ENCODE peak calls at places on chromosomes 12 and 14, in ten cellular contexts. Z is GM06990, L is AG04450, M is left lung, D is heart left ventricle, T is testis, R is hepatocyte, C is cardiac muscle cell, W is right lobe of liver, K is lung. F is an unnamed sample. For H3K27me3, the result is how much of the 10 kb centered on the place peaks cover.

GRCh38 chr12:104653730-104654328 is 197.1 kb downstream of the CHST11 start:
- DNase-seq in K (no peak), T (no peak), M (no peak), W (no peak), L (no peak), C (no peak), R (no peak), Z (no peak), D (no peak), F (no peak)

GRCh38 chr14:31127690-31128089 is 79.9 kb downstream of the HECTD1 start:
- DNase-seq in R (peak), T (no peak), D (no peak), C (no peak), Z (peak), L (no peak), W (no peak), M (no peak), K (no peak), F (no peak)

GRCh38 chr12:40711121-40711520 is 18.9 kb downstream of the CNTN1 start:
- DNase-seq in W (no peak), T (no peak), M (no peak), R (no peak), C (no peak), Z (peak), K (no peak), D (no peak), L (no peak), F (no peak)

GRCh38 chr12:64318605-64319004 is 72.0 kb downstream of the C12orf56 start:
- DNase-seq in L (no peak), K (no peak), C (peak), R (peak), M (no peak), T (no peak), W (no peak), Z (peak), D (no peak), F (no peak)

GRCh38 chr12:19886805-19887105 is 447.5 kb downstream of the AEBP2 start:
- DNase-seq in M (no peak), K (no peak), C (no peak), Z (no peak), R (no peak), T (no peak), L (no peak), D (no peak), W (no peak), F (no peak)

GRCh38 chr12:95083938-95084337 is 10.5 kb upstream of the NR2C1 start:
- DNase-seq in W (no peak), K (no peak), T (peak), D (no peak), Z (no peak), C (peak), R (peak), L (peak), M (no peak), F (no peak)

GRCh38 chr12:95788637-95789036 is 1.9 kb downstream of the NTN4 start:
- DNase-seq in T (no peak), D (no peak), R (no peak), Z (no peak), L (no peak), C (peak), W (no peak), M (no peak), K (no peak), F (no peak)

GRCh38 chr14:105056303-105056831 is 8.9 kb downstream of the GPR132 start:
- DNase-seq in W (no peak), M (peak), K (no peak), D (no peak), C (no peak), R (peak), L (no peak), Z (no peak), T (no peak), F (no peak)

GRCh38 chr12:49567302-49567610 is 686 bp downstream of the MCRS1 start:
- DNase-seq in K (no peak), M (peak), W (no peak), R (no peak), D (no peak), L (no peak), Z (no peak), C (no peak), T (no peak), F (no peak)

GRCh38 chr14:95535226-95536021 is 574 bp downstream of the GLRX5 start:
- DNase-seq in Z (peak), M (peak), K (no peak), T (peak), R (peak), C (no peak), L (no peak), W (peak), D (no peak), F (no peak)

GRCh38 chr12:101685121-101685520 is 12.3 kb upstream of the CHPT1 start:
- DNase-seq in R (no peak), C (no peak), L (no peak), W (no peak), M (no peak), D (no peak), K (no peak), Z (no peak), T (no peak), F (no peak)

GRCh38 chr14:65803886-65804285 is 391.4 kb downstream of the FUT8 start:
- DNase-seq in D (no peak), K (no peak), W (no peak), L (no peak), C (no peak), R (no peak), M (no peak), Z (no peak), T (no peak), F (no peak)

GRCh38 chr12:69092137-69092536 is 147.2 kb upstream of the CPSF6 start:
- DNase-seq in W (no peak), T (no peak), L (no peak), R (no peak), M (no peak), K (no peak), D (no peak), Z (no peak), C (no peak), F (no peak)

GRCh38 chr12:108798551-108799221 is 58.7 kb downstream of the SSH1 start:
- DNase-seq in Z (no peak), L (no peak), W (no peak), K (no peak), R (no peak), T (no peak), M (peak), D (peak), C (peak), F (no peak)

GRCh38 chr12:263574-263973 is 938 bp upstream of the SLC6A13 start:
- DNase-seq in M (no peak), W (no peak), R (no peak), T (no peak), L (no peak), C (no peak), Z (no peak), D (no peak), K (no peak), F (no peak)
- H3K27me3 ChIP-seq in M (half or more), W (under half), R (under half), T (under half), L (under half), C (under half), Z (under half), D (under half), K (under half), F (under half)

DNA sequence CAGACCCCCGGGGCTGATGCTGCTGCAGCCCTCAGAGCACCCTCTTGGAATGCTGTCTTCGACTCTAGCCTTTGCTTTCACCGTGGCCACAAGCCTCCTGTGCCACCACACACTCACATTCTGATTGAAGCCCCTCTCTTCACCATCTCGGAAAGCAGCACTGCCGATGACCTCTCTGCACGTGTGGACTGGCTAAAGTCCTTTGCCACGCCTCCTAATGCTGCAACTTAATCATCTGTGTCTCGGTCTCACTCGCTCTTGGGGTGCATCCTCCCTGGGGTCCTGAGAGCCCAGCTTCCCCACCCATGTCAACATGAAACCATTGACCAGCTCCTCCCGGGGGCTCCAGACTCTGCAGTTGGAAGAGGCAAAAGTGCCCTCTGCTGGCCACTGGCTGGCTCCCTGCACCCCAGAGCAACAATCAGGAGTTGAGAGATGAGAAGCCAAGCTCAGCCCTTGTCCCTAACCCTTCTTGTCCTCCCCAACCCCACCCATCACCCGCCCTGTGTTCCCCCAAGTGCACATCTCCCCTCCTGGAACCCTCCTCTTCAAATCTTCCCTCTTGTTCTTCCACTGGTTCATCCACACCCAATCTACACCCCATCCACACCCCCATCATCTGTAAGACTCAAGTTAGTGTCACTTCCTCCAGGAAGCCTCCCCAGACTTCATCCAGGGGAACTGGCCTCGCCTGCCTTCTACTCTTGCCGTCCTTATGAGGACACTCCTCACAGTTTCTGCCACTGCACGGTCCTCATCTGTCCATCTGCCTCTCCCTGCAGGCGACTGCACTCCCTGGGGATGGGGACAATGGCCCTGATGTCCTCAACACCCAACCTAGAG is 23.6 kb upstream of the FAM181A start:
- DNase-seq in D (no peak), K (no peak), R (peak), Z (no peak), M (no peak), W (no peak), L (no peak), T (peak), C (no peak), F (no peak)
- TF ChIP-seq CTCF in D (no peak), K (no peak), R (peak), Z (peak), M (no peak), W (peak), L (peak), T (no peak), C (peak), F (no peak)

GRCh38 chr14:56002876-56003625 is 115.2 kb upstream of the PELI2 start:
- DNase-seq in M (no peak), R (no peak), C (no peak), L (no peak), K (no peak), T (no peak), W (no peak), Z (peak), D (no peak), F (no peak)

GRCh38 chr14:56002316-56002715 is 115.9 kb upstream of the PELI2 start:
- DNase-seq in D (no peak), Z (no peak), L (no peak), T (no peak), C (no peak), M (no peak), W (no peak), K (no peak), R (peak), F (no peak)

GRCh38 chr14:56004323-56004722 is 113.9 kb upstream of the PELI2 start:
- DNase-seq in W (no peak), K (no peak), C (no peak), Z (no peak), M (no peak), D (no peak), L (no peak), R (no peak), T (no peak), F (no peak)

GRCh38 chr14:56005580-56006053 is 112.6 kb upstream of the PELI2 start:
- DNase-seq in C (peak), W (no peak), K (no peak), M (no peak), Z (no peak), R (peak), D (no peak), L (peak), T (no peak), F (no peak)

GRCh38 chr14:56004807-56005579 is 113.2 kb upstream of the PELI2 start:
- DNase-seq in K (no peak), C (peak), T (peak), M (no peak), R (peak), W (no peak), D (peak), L (peak), Z (peak), F (no peak)
- H3K4me3 ChIP-seq in K (no peak), C (no peak), T (peak), M (no peak), R (no peak), W (no peak), D (peak), L (peak), Z (no peak), F (peak)

DNA sequence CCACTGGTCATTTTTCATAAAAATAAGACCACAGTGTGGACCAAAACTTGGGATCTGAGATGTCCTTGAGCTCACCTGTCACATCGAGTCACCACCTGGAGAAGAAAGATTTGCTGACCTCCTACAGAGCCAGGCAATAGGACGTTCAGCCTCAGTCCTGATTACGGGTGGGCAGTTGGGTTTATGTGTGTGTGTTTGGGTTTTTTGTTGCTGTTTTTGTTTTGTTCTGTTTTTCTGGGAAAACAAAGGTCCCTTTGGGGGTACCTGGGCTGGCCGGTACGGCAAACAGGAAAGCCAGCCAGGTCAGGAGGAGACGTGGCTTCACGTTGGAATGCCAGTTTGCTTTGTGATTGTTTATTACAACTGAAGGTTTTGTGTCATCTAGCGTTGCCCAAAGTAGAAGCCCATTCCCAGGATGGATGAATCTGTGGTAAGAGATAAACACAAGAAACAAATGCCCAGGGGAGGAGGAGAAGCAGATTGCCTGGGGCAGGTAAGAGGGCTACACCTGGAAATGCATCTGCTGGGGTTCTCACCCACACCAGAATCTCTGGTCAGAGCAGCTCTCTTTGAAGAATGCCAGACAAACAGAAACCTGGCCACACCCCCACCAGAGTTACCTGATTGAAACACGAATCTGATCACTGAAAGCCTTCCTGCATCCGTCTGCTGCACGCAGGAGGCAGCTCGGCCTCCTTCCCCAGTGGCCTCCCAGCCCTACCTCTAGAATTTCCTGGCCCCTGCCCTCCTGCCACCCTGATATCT is 100.1 kb upstream of the DIO3 start:
- DNase-seq in M (no peak), K (no peak), T (no peak), D (no peak), W (peak), Z (no peak), C (no peak), L (no peak), R (no peak), F (no peak)
- H3K27me3 ChIP-seq in M (half or more), K (under half), T (under half), D (half or more), W (under half), Z (under half), C (half or more), L (under half), R (under half), F (half or more)

GRCh38 chr14:78758333-78758732 is 588.2 kb downstream of the NRXN3 start:
- DNase-seq in R (peak), C (peak), Z (no peak), D (no peak), T (peak), K (no peak), W (no peak), M (no peak), L (no peak), F (no peak)
- TF ChIP-seq CTCF in R (peak), C (peak), Z (peak), D (no peak), T (peak), K (no peak), W (peak), M (no peak), L (peak), F (no peak)

DNA sequence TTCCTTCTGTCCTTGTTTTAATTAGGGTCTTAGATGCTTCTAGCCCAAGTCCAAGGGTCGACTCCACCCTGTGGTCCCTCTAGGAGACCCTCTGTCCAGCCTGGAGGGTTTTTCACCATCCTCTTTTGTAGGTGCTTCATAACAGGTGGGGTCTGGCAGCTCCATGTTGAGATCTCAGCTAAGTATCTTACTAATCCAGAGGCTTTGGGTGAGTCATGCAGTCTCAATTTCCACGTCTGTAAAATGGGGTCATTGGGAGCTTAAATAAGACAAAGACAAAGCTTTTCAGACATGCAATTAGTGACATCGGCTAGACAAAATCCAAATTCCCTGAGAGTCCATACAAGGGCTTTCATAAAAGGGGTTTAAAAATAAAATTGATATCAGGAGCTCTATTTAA is 3.2 kb downstream of the HSPB8 start:
- DNase-seq in Z (no peak), W (no peak), T (no peak), L (no peak), D (no peak), C (no peak), M (no peak), R (no peak), K (no peak), F (no peak)
- H3K4me3 ChIP-seq in Z (no peak), W (no peak), T (no peak), L (no peak), D (peak), C (peak), M (peak), R (no peak), K (peak), F (peak)

GRCh38 chr14:92322516-92322915 is 449 bp upstream of the SLC24A4 start:
- DNase-seq in D (no peak), T (no peak), C (no peak), L (no peak), R (no peak), K (no peak), W (no peak), M (no peak), Z (no peak), F (no peak)
- H3K27me3 ChIP-seq in D (half or more), T (under half), C (half or more), L (half or more), R (half or more), K (under half), W (under half), M (half or more), Z (under half), F (half or more)

GRCh38 chr12:53213348-53213747 is 6.3 kb upstream of the ITGB7 start:
- DNase-seq in M (peak), C (peak), L (no peak), D (peak), T (peak), Z (peak), K (peak), W (peak), R (peak), F (peak)

GRCh38 chr12:53210843-53211242 is 3.8 kb upstream of the ITGB7 start:
- DNase-seq in R (no peak), D (no peak), K (no peak), M (no peak), W (no peak), T (no peak), Z (no peak), C (no peak), L (no peak), F (no peak)

GRCh38 chr12:53212931-53213330 is 5.9 kb upstream of the ITGB7 start:
- DNase-seq in L (no peak), D (no peak), T (no peak), W (no peak), R (no peak), Z (no peak), M (no peak), K (no peak), C (no peak), F (no peak)

GRCh38 chr12:53214221-53214620 is 7.2 kb upstream of the ITGB7 start:
- DNase-seq in L (no peak), Z (no peak), K (no peak), W (no peak), D (peak), M (no peak), T (no peak), C (no peak), R (no peak), F (no peak)

DNA sequence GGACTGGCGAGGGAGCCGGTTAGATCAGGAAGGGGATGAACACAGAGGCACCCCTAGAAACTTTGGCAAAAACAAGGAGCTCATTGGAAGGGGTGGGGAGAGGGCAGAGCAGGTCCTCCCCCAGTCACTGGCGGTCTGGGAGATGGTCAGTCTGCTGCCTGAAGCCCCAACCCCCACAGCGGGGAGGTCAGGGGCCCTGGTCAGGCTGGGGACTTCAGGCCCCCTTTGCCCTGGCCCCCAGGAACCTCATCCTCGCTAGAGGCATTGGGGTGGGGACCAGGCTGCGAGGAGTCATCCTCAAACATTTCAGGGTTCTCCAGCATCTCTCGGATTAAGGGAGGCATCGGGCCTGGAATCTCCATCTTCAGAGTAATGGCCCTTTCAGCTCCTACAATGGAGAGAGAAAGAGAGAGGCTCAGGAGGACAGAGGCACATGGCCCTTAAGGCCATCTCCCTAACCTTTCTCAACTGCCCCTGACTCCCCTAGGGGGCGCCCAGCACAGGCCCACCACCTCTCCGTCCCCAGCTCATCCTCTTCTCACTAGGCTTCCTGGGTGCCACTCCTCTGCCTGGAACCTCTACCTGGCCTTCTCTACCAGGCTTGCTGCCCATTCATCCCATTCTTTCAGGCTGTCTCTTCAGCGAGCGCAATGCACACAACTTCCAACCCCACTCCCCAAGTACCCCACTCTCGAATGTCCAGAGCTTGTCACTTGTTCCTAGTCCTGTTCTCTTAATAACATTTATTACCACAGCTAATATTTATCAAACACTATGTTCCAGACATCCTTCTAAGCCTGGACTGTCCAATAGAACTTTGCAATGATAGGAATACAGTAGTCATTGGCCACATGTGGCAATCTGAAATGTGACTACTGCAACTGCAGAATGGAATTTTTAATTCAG is 4.7 kb upstream of the ITGB7 start:
- DNase-seq in K (no peak), D (no peak), Z (no peak), C (no peak), L (no peak), W (no peak), M (no peak), R (no peak), T (no peak), F (no peak)
- TF ChIP-seq CTCF in K (no peak), D (peak), Z (peak), C (peak), L (peak), W (peak), M (no peak), R (peak), T (no peak), F (no peak)

DNA sequence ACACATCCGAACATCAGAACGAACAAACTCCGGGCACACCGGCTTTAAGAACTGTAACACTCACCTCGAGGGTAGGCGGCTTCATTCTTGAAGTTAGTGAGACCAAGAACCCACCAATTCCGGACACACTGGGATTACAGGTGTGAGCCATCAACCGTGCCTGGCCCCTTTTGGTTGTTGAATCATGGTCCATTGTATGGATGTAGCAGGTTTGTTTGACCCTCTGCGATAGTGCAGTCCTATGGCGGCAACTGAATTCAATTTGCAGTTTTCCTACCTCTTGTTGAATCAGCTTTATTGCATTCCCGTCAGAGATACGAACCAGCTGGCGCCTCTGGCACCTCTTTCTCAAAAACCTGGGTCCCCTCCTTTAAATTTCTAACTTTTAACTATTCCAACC is 261.3 kb downstream of the PCNX1 start:
- DNase-seq in W (no peak), L (no peak), R (no peak), T (no peak), Z (no peak), D (no peak), C (no peak), K (no peak), M (no peak), F (no peak)
- H3K4me3 ChIP-seq in W (no peak), L (no peak), R (no peak), T (peak), Z (no peak), D (no peak), C (no peak), K (no peak), M (no peak), F (no peak)

F was measured in breast epithelium.